ENCODE peak calls at places on chromosomes 12 and 14, in four cellular contexts. One of them, this sample, is unnamed.

GRCh38 chr12:111788178-111788654 is 21.5 kb downstream of the ALDH2 start:
- DNase-seq in cardiac muscle cell: peak; percentile 87
- DNase-seq in left lung: peak; percentile 47
- DNase-seq in NCI-H460: peak; percentile 14
- DNase-seq in this sample: no peak

GRCh38 chr12:109743076-109743910 is 29.7 kb downstream of the FAM222A start:
- DNase-seq in cardiac muscle cell: no peak
- DNase-seq in NCI-H460: no peak
- DNase-seq in left lung: peak; percentile 69
- DNase-seq in this sample: peak; percentile 28

GRCh38 chr12:16385779-16386646 is 38.6 kb downstream of the MGST1 start:
- DNase-seq in cardiac muscle cell: peak; percentile 83
- DNase-seq in left lung: no peak
- DNase-seq in NCI-H460: peak; percentile 39
- DNase-seq in this sample: no peak

GRCh38 chr12:91892081-91892855 is 253.4 kb downstream of the BTG1 start:
- DNase-seq in NCI-H460: no peak
- DNase-seq in left lung: no peak
- DNase-seq in cardiac muscle cell: no peak
- DNase-seq in this sample: no peak

GRCh38 chr14:58832010-58832409 is 194.2 kb downstream of the DACT1 start:
- DNase-seq in left lung: no peak
- DNase-seq in cardiac muscle cell: no peak
- DNase-seq in NCI-H460: no peak
- DNase-seq in this sample: no peak

GRCh38 chr14:70714055-70714550 is 72.4 kb downstream of the TTC9 start:
- DNase-seq in NCI-H460: peak; percentile 65
- DNase-seq in cardiac muscle cell: peak; percentile 73
- DNase-seq in left lung: no peak
- DNase-seq in this sample: no peak

GRCh38 chr12:4807116-4807783 is 87.0 kb downstream of the GALNT8 start:
- DNase-seq in NCI-H460: no peak
- DNase-seq in cardiac muscle cell: no peak
- DNase-seq in left lung: no peak
- DNase-seq in this sample: no peak

GRCh38 chr12:114407566-114408411 is 1.8 kb upstream of the TBX5 start:
- DNase-seq in NCI-H460: no peak
- DNase-seq in left lung: no peak
- DNase-seq in cardiac muscle cell: peak; percentile 54
- DNase-seq in this sample: no peak

GRCh38 chr12:86186449-86186848 is 69.7 kb downstream of the MGAT4C start:
- DNase-seq in left lung: no peak
- DNase-seq in cardiac muscle cell: peak; percentile 15
- DNase-seq in NCI-H460: no peak
- DNase-seq in this sample: no peak

GRCh38 chr14:74048291-74048690 is 29.1 kb downstream of the BBOF1 start:
- DNase-seq in left lung: no peak
- DNase-seq in cardiac muscle cell: no peak
- DNase-seq in NCI-H460: no peak
- DNase-seq in this sample: no peak

GRCh38 chr12:122141911-122142725 is 31.9 kb downstream of the IL31 start:
- DNase-seq in cardiac muscle cell: no peak
- DNase-seq in NCI-H460: no peak
- DNase-seq in left lung: no peak
- DNase-seq in this sample: no peak

GRCh38 chr12:42756841-42757661 is 167.5 kb upstream of the PRICKLE1 start:
- DNase-seq in cardiac muscle cell: peak; percentile 88
- DNase-seq in NCI-H460: no peak
- DNase-seq in left lung: no peak
- DNase-seq in this sample: no peak

GRCh38 chr14:22099942-22100763 is 426.5 kb upstream of the OR4E1 start:
- DNase-seq in left lung: no peak
- DNase-seq in cardiac muscle cell: peak; percentile 75
- DNase-seq in NCI-H460: peak; percentile 77
- DNase-seq in this sample: no peak

GRCh38 chr12:123761841-123762714 is at the start of gene DNAH10:
- DNase-seq in cardiac muscle cell: peak; percentile 29
- DNase-seq in left lung: peak; percentile 85
- DNase-seq in NCI-H460: no peak
- DNase-seq in this sample: peak; percentile 62

GRCh38 chr14:97975960-97976359 is 1178.8 kb downstream of the VRK1 start:
- DNase-seq in left lung: no peak
- DNase-seq in NCI-H460: no peak
- DNase-seq in cardiac muscle cell: no peak
- DNase-seq in this sample: no peak

GRCh38 chr12:30691122-30691879 is 4.4 kb downstream of the IPO8 start:
- DNase-seq in left lung: no peak
- DNase-seq in NCI-H460: no peak
- DNase-seq in cardiac muscle cell: peak; percentile 77
- DNase-seq in this sample: no peak

GRCh38 chr14:78486621-78487020 is 316.4 kb downstream of the NRXN3 start:
- DNase-seq in cardiac muscle cell: no peak
- DNase-seq in left lung: no peak
- DNase-seq in NCI-H460: no peak
- DNase-seq in this sample: no peak

GRCh38 chr14:77314043-77314442 is 6.6 kb downstream of the POMT2 start:
- DNase-seq in left lung: no peak
- DNase-seq in NCI-H460: no peak
- DNase-seq in cardiac muscle cell: peak; percentile 68
- DNase-seq in this sample: no peak

GRCh38 chr12:124928912-124929530 is 14.6 kb upstream of the UBC start:
- DNase-seq in NCI-H460: no peak
- DNase-seq in left lung: no peak
- DNase-seq in cardiac muscle cell: no peak
- DNase-seq in this sample: no peak

GRCh38 chr12:64450711-64451486 is 1.0 kb upstream of the TBK1 start:
- DNase-seq in left lung: no peak
- DNase-seq in NCI-H460: no peak
- DNase-seq in cardiac muscle cell: peak; percentile 21
- DNase-seq in this sample: no peak

GRCh38 chr12:83321971-83322370 is 635.3 kb downstream of the TMTC2 start:
- DNase-seq in cardiac muscle cell: no peak
- DNase-seq in left lung: no peak
- DNase-seq in NCI-H460: no peak
- DNase-seq in this sample: no peak

GRCh38 chr14:74018029-74018703 is 922 bp downstream of the ENTPD5 start:
- DNase-seq in cardiac muscle cell: peak; percentile 61
- DNase-seq in NCI-H460: peak; percentile 20
- DNase-seq in left lung: no peak
- DNase-seq in this sample: no peak

GRCh38 chr14:103104654-103105511 is 10.4 kb downstream of the EXOC3L4 start:
- DNase-seq in NCI-H460: no peak
- DNase-seq in cardiac muscle cell: peak; percentile 56
- DNase-seq in left lung: peak; percentile 97
- DNase-seq in this sample: peak; percentile 80

GRCh38 chr14:21213652-21214051 is 55.6 kb downstream of the HNRNPC start:
- DNase-seq in cardiac muscle cell: no peak
- DNase-seq in NCI-H460: no peak
- DNase-seq in left lung: no peak
- DNase-seq in this sample: no peak

GRCh38 chr12:47783821-47784819 is 11.1 kb downstream of the SLC48A1 start:
- DNase-seq in cardiac muscle cell: no peak
- DNase-seq in NCI-H460: no peak
- DNase-seq in left lung: peak; percentile 57
- DNase-seq in this sample: peak; percentile 35

GRCh38 chr14:72256055-72256454 is 323.8 kb downstream of the RGS6 start:
- DNase-seq in left lung: no peak
- DNase-seq in NCI-H460: no peak
- DNase-seq in cardiac muscle cell: no peak
- DNase-seq in this sample: no peak

GRCh38 chr12:131612092-131612755 is 98.7 kb upstream of the SFSWAP start:
- DNase-seq in left lung: no peak
- DNase-seq in NCI-H460: no peak
- DNase-seq in cardiac muscle cell: no peak
- DNase-seq in this sample: no peak

GRCh38 chr14:36556811-36557433 is 25.5 kb downstream of the NKX2-8 start:
- DNase-seq in left lung: no peak
- DNase-seq in cardiac muscle cell: peak; percentile 26
- DNase-seq in NCI-H460: peak; percentile 24
- DNase-seq in this sample: no peak

GRCh38 chr14:100822007-100822406 is 3.9 kb upstream of the MEG3 start:
- DNase-seq in left lung: no peak
- DNase-seq in NCI-H460: no peak
- DNase-seq in cardiac muscle cell: no peak
- DNase-seq in this sample: no peak

GRCh38 chr12:41850046-41850445 is 294.6 kb downstream of the GXYLT1 start:
- DNase-seq in left lung: no peak
- DNase-seq in cardiac muscle cell: no peak
- DNase-seq in NCI-H460: no peak
- DNase-seq in this sample: no peak

GRCh38 chr14:23559010-23559920 is 3.2 kb downstream of the THTPA start:
- DNase-seq in NCI-H460: peak; percentile 60
- DNase-seq in left lung: peak; percentile 86
- DNase-seq in cardiac muscle cell: peak; percentile 74
- DNase-seq in this sample: peak; percentile 74

GRCh38 chr12:75837700-75838099 is 193.9 kb downstream of the PHLDA1 start:
- DNase-seq in cardiac muscle cell: no peak
- DNase-seq in left lung: no peak
- DNase-seq in NCI-H460: no peak
- DNase-seq in this sample: peak; percentile 52

GRCh38 chr14:99467338-99468075 is 13.2 kb downstream of the SETD3 start:
- DNase-seq in NCI-H460: no peak
- DNase-seq in left lung: no peak
- DNase-seq in cardiac muscle cell: no peak
- DNase-seq in this sample: no peak

GRCh38 chr14:32011225-32011624 is 65.9 kb upstream of the ARHGAP5 start:
- DNase-seq in NCI-H460: no peak
- DNase-seq in cardiac muscle cell: peak; percentile 11
- DNase-seq in left lung: no peak
- DNase-seq in this sample: no peak

GRCh38 chr12:92094751-92095161 is 50.9 kb downstream of the BTG1 start:
- DNase-seq in cardiac muscle cell: peak; percentile 33
- DNase-seq in NCI-H460: no peak
- DNase-seq in left lung: no peak
- DNase-seq in this sample: no peak

GRCh38 chr14:100828448-100828834 is 2.5 kb downstream of the MEG3 start:
- DNase-seq in cardiac muscle cell: no peak
- DNase-seq in NCI-H460: no peak
- DNase-seq in left lung: no peak
- DNase-seq in this sample: no peak

GRCh38 chr12:27509032-27509431 is 15.0 kb upstream of the PPFIBP1 start:
- DNase-seq in cardiac muscle cell: no peak
- DNase-seq in left lung: no peak
- DNase-seq in NCI-H460: no peak
- DNase-seq in this sample: no peak

GRCh38 chr14:103699901-103700752 is 15.1 kb downstream of the XRCC3 start:
- DNase-seq in left lung: peak; percentile 67
- DNase-seq in cardiac muscle cell: no peak
- DNase-seq in NCI-H460: no peak
- DNase-seq in this sample: peak; percentile 42

GRCh38 chr12:88334271-88334670 is 192.2 kb downstream of the TMTC3 start:
- DNase-seq in cardiac muscle cell: peak; percentile 46
- DNase-seq in left lung: no peak
- DNase-seq in NCI-H460: no peak
- DNase-seq in this sample: no peak

This sample was measured in lower lobe of right lung.